ENCODE peak calls at places on chromosomes 1 and 21, in seven cellular contexts. K is A172; E is T-helper 17 cell; M is activated B cell treated with CpG ODN at 0.5 μM for 24 hours; Y is NCI-H1417; N is CD4-positive, CD25-positive, alpha-beta regulatory T cell; A is activated CD4-positive, alpha-beta T cell treated with anti-CD3 and anti-CD28 coated beads, Interleukin-2, amount 10 ng/mL, durations not matched to agents 7 days and 5 days. R is an unnamed sample.

GRCh38 chr1:56215771-56216170 is 363.6 kb downstream of the PLPP3 start:
- DNase-seq in K (no peak), E (no peak), M (no peak), Y (no peak), N (no peak), A (no peak), R (no peak)

GRCh38 chr1:29648026-29648425 is 411.7 kb downstream of the PTPRU start:
- DNase-seq in K (no peak), E (no peak), M (no peak), Y (no peak), N (no peak), A (no peak), R (peak; percentile 16)

GRCh38 chr1:203823306-203823705 is 27.9 kb downstream of the ZBED6 start:
- DNase-seq in K (no peak), E (no peak), M (no peak), Y (no peak), N (no peak), A (no peak), R (no peak)

GRCh38 chr1:167454304-167454928 is 63.9 kb downstream of the CD247 start:
- DNase-seq in K (peak; percentile 11), E (no peak), M (no peak), Y (no peak), N (no peak), A (peak; percentile 47), R (no peak)

GRCh38 chr1:153963850-153964331 is 554 bp upstream of the SLC39A1 start:
- DNase-seq in K (peak; percentile 80), E (no peak), M (no peak), Y (no peak), N (no peak), A (no peak), R (no peak)

GRCh38 chr1:9685833-9686232 is 34.3 kb downstream of the PIK3CD start:
- DNase-seq in K (no peak), E (no peak), M (no peak), Y (no peak), N (no peak), A (no peak), R (no peak)

GRCh38 chr21:16587141-16587570 is 857.4 kb downstream of the USP25 start:
- DNase-seq in K (peak; percentile 82), E (no peak), M (no peak), Y (peak; percentile 78), N (no peak), A (no peak), R (no peak)

GRCh38 chr1:76291737-76292136 is 217.2 kb downstream of the ST6GALNAC3 start:
- DNase-seq in K (no peak), E (no peak), M (no peak), Y (no peak), N (no peak), A (no peak), R (no peak)

GRCh38 chr1:215835951-215836350 is 268.8 kb downstream of the KCTD3 start:
- DNase-seq in K (peak; percentile 42), E (no peak), M (no peak), Y (no peak), N (no peak), A (no peak), R (no peak)

GRCh38 chr1:228014235-228014930 is 7.6 kb downstream of the WNT3A start:
- DNase-seq in K (peak; percentile 50), E (no peak), M (no peak), Y (no peak), N (no peak), A (no peak), R (no peak)

GRCh38 chr1:154154534-154155181 is at the start of gene NUP210L:
- DNase-seq in K (no peak), E (no peak), M (no peak), Y (no peak), N (no peak), A (no peak), R (peak; percentile 89)

GRCh38 chr21:39612233-39613028 is at the start of gene B3GALT5:
- DNase-seq in K (peak; percentile 10), E (no peak), M (no peak), Y (peak; percentile 65), N (no peak), A (no peak), R (no peak)

GRCh38 chr1:201019321-201019977 is 4.1 kb downstream of the KIF21B start:
- DNase-seq in K (peak; percentile 79), E (peak; percentile 74), M (peak; percentile 68), Y (no peak), N (peak; percentile 90), A (peak; percentile 95), R (peak; percentile 63)

GRCh38 chr1:20732071-20732587 is 374 bp downstream of the SH2D5 start:
- DNase-seq in K (peak; percentile 56), E (peak; percentile 32), M (peak; percentile 61), Y (peak; percentile 69), N (peak; percentile 33), A (peak; percentile 44), R (peak; percentile 57)

GRCh38 chr1:238404506-238404905 is 513.8 kb upstream of the ZP4 start:
- DNase-seq in K (no peak), E (no peak), M (no peak), Y (no peak), N (no peak), A (no peak), R (no peak)

GRCh38 chr1:169511339-169512028 is 25.7 kb upstream of the SLC19A2 start:
- DNase-seq in K (peak; percentile 81), E (no peak), M (no peak), Y (no peak), N (no peak), A (no peak), R (peak; percentile 70)

GRCh38 chr1:102550729-102551384 is 554.1 kb upstream of the OLFM3 start:
- DNase-seq in K (peak; percentile 43), E (no peak), M (no peak), Y (peak; percentile 5), N (no peak), A (no peak), R (no peak)

GRCh38 chr1:205939690-205940330 is 3.4 kb downstream of the SLC26A9 start:
- DNase-seq in K (no peak), E (no peak), M (no peak), Y (peak; percentile 78), N (no peak), A (peak; percentile 10), R (no peak)

GRCh38 chr1:165241321-165241720 is 115.2 kb downstream of the LMX1A start:
- DNase-seq in K (no peak), E (no peak), M (no peak), Y (no peak), N (no peak), A (no peak), R (no peak)

GRCh38 chr21:31354604-31355443 is 10.8 kb upstream of the TIAM1 start:
- DNase-seq in K (peak; percentile 97), E (peak; percentile 50), M (no peak), Y (no peak), N (peak; percentile 28), A (peak; percentile 89), R (no peak)

GRCh38 chr21:46392921-46393320 is 65.8 kb upstream of the DIP2A start:
- DNase-seq in K (no peak), E (no peak), M (no peak), Y (no peak), N (no peak), A (no peak), R (no peak)

GRCh38 chr1:159921700-159922498 is 3.4 kb downstream of the TAGLN2 start:
- DNase-seq in K (peak; percentile 75), E (peak; percentile 42), M (peak; percentile 51), Y (no peak), N (peak; percentile 38), A (peak; percentile 39), R (no peak)

GRCh38 chr1:6953216-6953615 is 168.0 kb downstream of the CAMTA1 start:
- DNase-seq in K (no peak), E (no peak), M (no peak), Y (no peak), N (no peak), A (no peak), R (no peak)

GRCh38 chr1:174447866-174448530 is at the start of gene GPR52:
- DNase-seq in K (no peak), E (no peak), M (no peak), Y (no peak), N (no peak), A (no peak), R (no peak)

GRCh38 chr1:153032677-153033308 is 1.8 kb downstream of the SPRR1B start:
- DNase-seq in K (peak; percentile 67), E (no peak), M (no peak), Y (no peak), N (no peak), A (no peak), R (no peak)

GRCh38 chr1:155070721-155071556 is 7.4 kb downstream of the EFNA4 start:
- DNase-seq in K (no peak), E (peak; percentile 68), M (peak; percentile 72), Y (peak; percentile 92), N (peak; percentile 78), A (peak; percentile 76), R (peak; percentile 84)

GRCh38 chr1:48526045-48526714 is 54.2 kb upstream of the SPATA6 start:
- DNase-seq in K (no peak), E (no peak), M (no peak), Y (peak; percentile 58), N (no peak), A (no peak), R (no peak)

GRCh38 chr1:166811691-166812090 is 27.6 kb upstream of the POGK start:
- DNase-seq in K (no peak), E (no peak), M (no peak), Y (no peak), N (no peak), A (no peak), R (no peak)

GRCh38 chr1:22163578-22163977 is 20.7 kb upstream of the WNT4 start:
- DNase-seq in K (no peak), E (no peak), M (no peak), Y (no peak), N (no peak), A (no peak), R (no peak)